ENCODE peak calls at places on chromosomes 2 and 18, in four cellular contexts. One of them, this sample, is unnamed.

GRCh38 chr2:12045864-12046291 is 299.4 kb downstream of the LPIN1 start:
- DNase-seq in A549: no peak
- DNase-seq in cardiac fibroblast: no peak
- DNase-seq in neural crest cell: no peak
- DNase-seq in this sample: no peak

GRCh38 chr18:79490593-79491551 is 95.1 kb downstream of the NFATC1 start:
- DNase-seq in A549: no peak
- DNase-seq in cardiac fibroblast: no peak
- DNase-seq in neural crest cell: no peak
- DNase-seq in this sample: no peak

GRCh38 chr2:30193104-30193681 is 38.1 kb upstream of the LBH start:
- DNase-seq in A549: no peak
- DNase-seq in cardiac fibroblast: no peak
- DNase-seq in neural crest cell: no peak
- DNase-seq in this sample: no peak

GRCh38 chr2:9554841-9555337 is 741 bp downstream of the ADAM17 start:
- DNase-seq in A549: no peak
- DNase-seq in cardiac fibroblast: peak; percentile 94
- DNase-seq in neural crest cell: no peak
- DNase-seq in this sample: peak; percentile 64

GRCh38 chr2:19321946-19322345 is 36.5 kb downstream of the OSR1 start:
- DNase-seq in A549: no peak
- DNase-seq in cardiac fibroblast: peak; percentile 19
- DNase-seq in neural crest cell: no peak
- DNase-seq in this sample: peak; percentile 44

GRCh38 chr2:197300139-197300538 is 10.4 kb downstream of the ANKRD44 start:
- DNase-seq in A549: no peak
- DNase-seq in cardiac fibroblast: no peak
- DNase-seq in neural crest cell: no peak
- DNase-seq in this sample: no peak

GRCh38 chr18:48133675-48134251 is 203.3 kb upstream of the SMAD2 start:
- DNase-seq in A549: no peak
- DNase-seq in cardiac fibroblast: peak; percentile 15
- DNase-seq in neural crest cell: no peak
- DNase-seq in this sample: no peak

GRCh38 chr2:223526106-223526505 is 76.1 kb downstream of the SCG2 start:
- DNase-seq in A549: no peak
- DNase-seq in cardiac fibroblast: no peak
- DNase-seq in neural crest cell: no peak
- DNase-seq in this sample: no peak

GRCh38 chr2:186429095-186429494 is 57.0 kb upstream of the ZC3H15 start:
- DNase-seq in A549: no peak
- DNase-seq in cardiac fibroblast: no peak
- DNase-seq in neural crest cell: no peak
- DNase-seq in this sample: no peak

GRCh38 chr2:37026050-37026449 is 58.1 kb downstream of the HEATR5B start:
- DNase-seq in A549: no peak
- DNase-seq in cardiac fibroblast: peak; percentile 3
- DNase-seq in neural crest cell: no peak
- DNase-seq in this sample: no peak

GRCh38 chr2:148875387-148876051 is 492 bp downstream of the KIF5C start:
- DNase-seq in A549: no peak
- DNase-seq in cardiac fibroblast: no peak
- DNase-seq in neural crest cell: no peak
- DNase-seq in this sample: no peak

GRCh38 chr2:148508878-148509702 is 135.5 kb upstream of the EPC2 start:
- DNase-seq in A549: peak; percentile 81
- DNase-seq in cardiac fibroblast: peak; percentile 87
- DNase-seq in neural crest cell: peak; percentile 83
- DNase-seq in this sample: peak; percentile 67

GRCh38 chr2:52995439-52995838 is 772.2 kb upstream of the CHAC2 start:
- DNase-seq in A549: no peak
- DNase-seq in cardiac fibroblast: peak; percentile 1
- DNase-seq in neural crest cell: no peak
- DNase-seq in this sample: no peak

GRCh38 chr18:9876867-9877654 is 8.7 kb upstream of the TXNDC2 start:
- DNase-seq in A549: peak; percentile 35
- DNase-seq in cardiac fibroblast: peak; percentile 98
- DNase-seq in neural crest cell: no peak
- DNase-seq in this sample: peak; percentile 96

GRCh38 chr2:200795044-200795443 is 16.7 kb upstream of the BZW1 start:
- DNase-seq in A549: no peak
- DNase-seq in cardiac fibroblast: peak; percentile 62
- DNase-seq in neural crest cell: no peak
- DNase-seq in this sample: no peak

GRCh38 chr2:214203199-214203598 is 207.7 kb upstream of the VWC2L start:
- DNase-seq in A549: no peak
- DNase-seq in cardiac fibroblast: no peak
- DNase-seq in neural crest cell: no peak
- DNase-seq in this sample: no peak

GRCh38 chr2:177772529-177772928 is 300.0 kb downstream of the PDE11A start:
- DNase-seq in A549: no peak
- DNase-seq in cardiac fibroblast: peak; percentile 54
- DNase-seq in neural crest cell: no peak
- DNase-seq in this sample: peak; percentile 32

GRCh38 chr18:39190508-39190907 is 1624.9 kb upstream of the CELF4 start:
- DNase-seq in A549: no peak
- DNase-seq in cardiac fibroblast: no peak
- DNase-seq in neural crest cell: no peak
- DNase-seq in this sample: no peak

GRCh38 chr2:6957910-6958615 is 40.9 kb downstream of the RNF144A start:
- DNase-seq in A549: no peak
- DNase-seq in cardiac fibroblast: no peak
- DNase-seq in neural crest cell: no peak
- DNase-seq in this sample: no peak

GRCh38 chr2:229392214-229392613 is 121.1 kb upstream of the PID1 start:
- DNase-seq in A549: no peak
- DNase-seq in cardiac fibroblast: peak; percentile 85
- DNase-seq in neural crest cell: no peak
- DNase-seq in this sample: no peak

GRCh38 chr18:812673-813404 is 797 bp upstream of the YES1 start:
- DNase-seq in A549: peak; percentile 36
- DNase-seq in cardiac fibroblast: peak; percentile 94
- DNase-seq in neural crest cell: no peak
- DNase-seq in this sample: peak; percentile 68

GRCh38 chr18:55478301-55478660 is 109.7 kb downstream of the TCF4 start:
- DNase-seq in A549: no peak
- DNase-seq in cardiac fibroblast: peak; percentile 15
- DNase-seq in neural crest cell: no peak
- DNase-seq in this sample: peak; percentile 13

GRCh38 chr2:109423556-109424359 is 190.0 kb downstream of the SEPTIN10 start:
- DNase-seq in A549: no peak
- DNase-seq in cardiac fibroblast: no peak
- DNase-seq in neural crest cell: no peak
- DNase-seq in this sample: no peak
- TF ChIP-seq CTCF in A549: no peak
- TF ChIP-seq CTCF in cardiac fibroblast: no peak
- TF ChIP-seq CTCF in neural crest cell: no peak
- TF ChIP-seq CTCF in this sample: no peak

GRCh38 chr2:43461461-43462073 is 134.3 kb downstream of the THADA start:
- DNase-seq in A549: no peak
- DNase-seq in cardiac fibroblast: no peak
- DNase-seq in neural crest cell: no peak
- DNase-seq in this sample: no peak

GRCh38 chr2:43465234-43465633 is 130.6 kb downstream of the THADA start:
- DNase-seq in A549: no peak
- DNase-seq in cardiac fibroblast: no peak
- DNase-seq in neural crest cell: no peak
- DNase-seq in this sample: no peak

GRCh38 chr2:43467889-43468288 is 127.9 kb downstream of the THADA start:
- DNase-seq in A549: no peak
- DNase-seq in cardiac fibroblast: peak; percentile 45
- DNase-seq in neural crest cell: no peak
- DNase-seq in this sample: peak; percentile 45

GRCh38 chr2:43462866-43463641 is 132.8 kb downstream of the THADA start:
- DNase-seq in A549: no peak
- DNase-seq in cardiac fibroblast: no peak
- DNase-seq in neural crest cell: no peak
- DNase-seq in this sample: no peak

GRCh38 chr2:43464546-43464945 is 131.3 kb downstream of the THADA start:
- DNase-seq in A549: no peak
- DNase-seq in cardiac fibroblast: peak; percentile 89
- DNase-seq in neural crest cell: no peak
- DNase-seq in this sample: no peak
- TF ChIP-seq CTCF in A549: no peak
- TF ChIP-seq CTCF in cardiac fibroblast: peak; percentile 4
- TF ChIP-seq CTCF in neural crest cell: no peak
- TF ChIP-seq CTCF in this sample: no peak

GRCh38 chr18:34764451-34764850 is 54.4 kb downstream of the DTNA start:
- DNase-seq in A549: no peak
- DNase-seq in cardiac fibroblast: no peak
- DNase-seq in neural crest cell: no peak
- DNase-seq in this sample: no peak
- TF ChIP-seq CTCF in A549: no peak
- TF ChIP-seq CTCF in cardiac fibroblast: no peak
- TF ChIP-seq CTCF in neural crest cell: peak; percentile 38
- TF ChIP-seq CTCF in this sample: peak; percentile 39

DNA sequence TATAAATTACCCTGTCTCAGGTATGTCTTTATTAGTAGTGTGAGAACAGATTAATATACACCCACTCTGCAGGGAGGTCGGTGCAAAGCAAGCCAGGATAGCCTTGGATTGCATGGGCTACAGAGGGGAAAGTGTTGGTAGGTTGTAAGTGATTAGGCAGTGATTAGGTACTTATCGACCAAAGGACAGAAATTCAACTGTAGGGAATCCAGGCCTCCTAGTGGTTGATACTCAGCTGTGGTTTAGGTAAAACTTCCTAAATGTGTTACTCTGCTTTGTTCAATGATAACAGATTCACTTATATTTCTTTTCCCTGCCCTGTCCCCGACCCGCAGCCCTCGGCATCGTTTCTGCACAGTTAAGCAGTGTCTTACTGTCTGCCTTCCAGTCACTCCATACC is 444.0 kb downstream of the FIGN start:
- DNase-seq in A549: no peak
- DNase-seq in cardiac fibroblast: no peak
- DNase-seq in neural crest cell: no peak
- DNase-seq in this sample: no peak
- TF ChIP-seq CTCF in A549: no peak
- TF ChIP-seq CTCF in cardiac fibroblast: no peak
- TF ChIP-seq CTCF in neural crest cell: no peak
- TF ChIP-seq CTCF in this sample: no peak

GRCh38 chr2:23404426-23404825 is 19.4 kb downstream of the KLHL29 start:
- DNase-seq in A549: peak; percentile 28
- DNase-seq in cardiac fibroblast: peak; percentile 87
- DNase-seq in neural crest cell: no peak
- DNase-seq in this sample: peak; percentile 80
- TF ChIP-seq CTCF in A549: peak; percentile 27
- TF ChIP-seq CTCF in cardiac fibroblast: peak; percentile 27
- TF ChIP-seq CTCF in neural crest cell: peak; percentile 43
- TF ChIP-seq CTCF in this sample: peak; percentile 68

GRCh38 chr18:8450013-8450412 is 159.2 kb upstream of the RAB12 start:
- DNase-seq in A549: peak; percentile 20
- DNase-seq in cardiac fibroblast: peak; percentile 5
- DNase-seq in neural crest cell: no peak
- DNase-seq in this sample: no peak
- TF ChIP-seq CTCF in A549: peak; percentile 12
- TF ChIP-seq CTCF in cardiac fibroblast: peak; percentile 57
- TF ChIP-seq CTCF in neural crest cell: peak; percentile 62
- TF ChIP-seq CTCF in this sample: peak; percentile 78

GRCh38 chr2:17830053-17831034 is 14.1 kb downstream of the MSGN1 start:
- DNase-seq in A549: peak; percentile 76
- DNase-seq in cardiac fibroblast: peak; percentile 80
- DNase-seq in neural crest cell: peak; percentile 89
- DNase-seq in this sample: peak; percentile 61
- TF ChIP-seq CTCF in A549: peak; percentile 93
- TF ChIP-seq CTCF in cardiac fibroblast: peak; percentile 96
- TF ChIP-seq CTCF in neural crest cell: peak; percentile 82
- TF ChIP-seq CTCF in this sample: peak; percentile 88